ENCODE peak calls at places on chromosomes 2 and 18, in four cellular contexts. A is uterus, Q is cardiac muscle cell, D is mesenchymal stem cell. L is an unnamed sample.

GRCh38 chr18:79397830-79398761 is 2.4 kb downstream of the NFATC1 start:
- DNase-seq in A (no peak), Q (no peak), D (no peak), L (no peak)

GRCh38 chr2:227720680-227721079 is 2.9 kb upstream of the SLC19A3 start:
- DNase-seq in A (no peak), Q (no peak), D (no peak), L (no peak)

GRCh38 chr2:233384811-233385488 is 30.7 kb downstream of the DGKD start:
- DNase-seq in A (no peak), Q (no peak), D (no peak), L (no peak)

GRCh38 chr2:148165975-148166374 is 145.1 kb downstream of the MBD5 start:
- DNase-seq in A (no peak), Q (no peak), D (no peak), L (no peak)

GRCh38 chr2:8803658-8804379 is 33.6 kb downstream of the KIDINS220 start:
- DNase-seq in A (no peak), Q (peak; percentile 20), D (peak; percentile 89), L (peak; percentile 52)

GRCh38 chr18:48540329-48541025 is 1.6 kb downstream of the CTIF start:
- DNase-seq in A (peak; percentile 65), Q (peak; percentile 64), D (peak; percentile 80), L (peak; percentile 79)

GRCh38 chr2:168456526-168457176 is 579 bp downstream of the CERS6 start:
- DNase-seq in A (peak; percentile 30), Q (peak; percentile 75), D (peak; percentile 36), L (peak; percentile 48)

GRCh38 chr18:48136051-48136543 is 205.6 kb upstream of the SMAD2 start:
- DNase-seq in A (no peak), Q (peak; percentile 35), D (no peak), L (no peak)

GRCh38 chr2:182822733-182823132 is 43.7 kb downstream of the FRZB start:
- DNase-seq in A (no peak), Q (no peak), D (no peak), L (no peak)

GRCh38 chr2:201909348-201909747 is 103.0 kb downstream of the CDK15 start:
- DNase-seq in A (no peak), Q (no peak), D (peak; percentile 81), L (no peak)

GRCh38 chr2:169362346-169363026 is at the start of gene LRP2:
- DNase-seq in A (no peak), Q (peak; percentile 32), D (peak; percentile 15), L (peak; percentile 4)

GRCh38 chr2:241456546-241456945 is 51.8 kb downstream of the STK25 start:
- DNase-seq in A (no peak), Q (no peak), D (no peak), L (no peak)

GRCh38 chr18:21826641-21827302 is 86.2 kb downstream of the MIB1 start:
- DNase-seq in A (no peak), Q (peak; percentile 44), D (no peak), L (no peak)

GRCh38 chr2:217413193-217413592 is 553.3 kb upstream of the TNP1 start:
- DNase-seq in A (peak; percentile 89), Q (no peak), D (peak; percentile 69), L (no peak)

GRCh38 chr18:306608-307255 is 38.9 kb upstream of the THOC1 start:
- DNase-seq in A (no peak), Q (no peak), D (no peak), L (no peak)
- H3K27me3 ChIP-seq in A (no peaks in the 10 kb centered on the region), Q (no peaks in the 10 kb centered on the region), D (peaks cover 15% of the 10 kb centered on the region), L (no peaks in the 10 kb centered on the region)

GRCh38 chr2:75557474-75558131 is 3.1 kb downstream of the EVA1A start:
- DNase-seq in A (no peak), Q (no peak), D (no peak), L (no peak)

GRCh38 chr2:75558786-75559428 is 1.8 kb downstream of the EVA1A start:
- DNase-seq in A (no peak), Q (no peak), D (peak; percentile 9), L (no peak)

GRCh38 chr2:75559633-75560021 is 1.1 kb downstream of the EVA1A start:
- DNase-seq in A (no peak), Q (no peak), D (no peak), L (no peak)

GRCh38 chr2:75556679-75557366 is 3.9 kb downstream of the EVA1A start:
- DNase-seq in A (no peak), Q (no peak), D (no peak), L (peak; percentile 31)

DNA sequence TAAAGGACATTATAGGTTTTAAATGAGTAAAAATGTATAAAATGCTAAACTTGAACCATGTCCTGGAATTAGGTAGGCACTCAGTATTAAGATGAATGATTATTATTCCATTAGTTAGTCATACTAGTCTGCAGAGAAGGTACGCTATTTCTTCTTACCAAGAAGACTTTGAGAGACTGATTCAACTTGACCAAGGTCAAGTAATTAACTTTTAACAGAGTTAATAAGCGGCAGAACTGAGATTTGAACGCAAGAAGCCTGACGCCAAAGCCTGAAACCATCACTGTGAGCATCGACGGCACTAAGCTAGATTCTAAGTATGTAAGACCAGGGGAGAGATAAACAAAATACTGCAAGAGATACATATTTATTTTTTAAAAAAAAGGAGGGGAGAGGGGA is 2.6 kb downstream of the EVA1A start:
- DNase-seq in A (no peak), Q (no peak), D (no peak), L (no peak)
- H3K4me3 ChIP-seq in A (no peak overlapping the region), Q (no peak overlapping the region), D (no peak overlapping the region), L (no peak overlapping the region)

GRCh38 chr18:41818381-41819355 is 136.4 kb upstream of the PIK3C3 start:
- DNase-seq in A (no peak), Q (no peak), D (no peak), L (no peak)
- H3K27me3 ChIP-seq in A (no peaks in the 10 kb centered on the region), Q (no peaks in the 10 kb centered on the region), D (no peaks in the 10 kb centered on the region), L (no peaks in the 10 kb centered on the region)

GRCh38 chr18:39801848-39802247 is 2153.2 kb upstream of the PIK3C3 start:
- DNase-seq in A (no peak), Q (no peak), D (no peak), L (no peak)

GRCh38 chr18:39801010-39801409 is 2154.0 kb upstream of the PIK3C3 start:
- DNase-seq in A (no peak), Q (no peak), D (no peak), L (no peak)

GRCh38 chr18:39795350-39795749 is 2159.7 kb upstream of the PIK3C3 start:
- DNase-seq in A (no peak), Q (no peak), D (no peak), L (no peak)

GRCh38 chr18:39796413-39796812 is 2158.6 kb upstream of the PIK3C3 start:
- DNase-seq in A (no peak), Q (no peak), D (peak; percentile 14), L (no peak)

DNA sequence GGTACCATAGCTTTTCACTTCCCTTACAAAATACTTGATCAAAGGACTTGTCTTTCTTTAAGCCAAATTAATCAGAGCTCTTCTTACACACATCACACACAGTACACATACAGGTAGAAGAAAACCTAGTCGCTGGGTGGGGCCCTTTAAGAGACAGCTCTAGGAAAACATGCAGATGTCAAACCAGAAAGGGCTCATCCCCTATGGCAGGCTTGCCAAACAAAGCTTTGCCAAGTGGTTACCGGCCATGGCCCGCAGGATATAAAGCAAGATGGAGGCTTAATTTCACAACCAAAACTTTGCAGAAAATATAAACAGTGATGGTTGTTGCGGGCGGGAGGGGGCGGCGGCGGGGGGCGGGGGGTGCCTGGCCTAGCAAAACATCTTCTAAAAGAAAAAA is 2156.0 kb upstream of the PIK3C3 start:
- DNase-seq in A (no peak), Q (no peak), D (peak; percentile 24), L (peak; percentile 54)
- H3K4me3 ChIP-seq in A (no peak overlapping the region), Q (peak overlapping the region; percentile 57), D (no peak overlapping the region), L (peak overlapping the region; percentile 66)

GRCh38 chr2:236619910-236620612 is 50.4 kb downstream of the ACKR3 start:
- DNase-seq in A (no peak), Q (no peak), D (no peak), L (no peak)
- H3K27me3 ChIP-seq in A (no peaks in the 10 kb centered on the region), Q (peaks cover 3% of the 10 kb centered on the region), D (peaks cover 43% of the 10 kb centered on the region), L (no peaks in the 10 kb centered on the region)

DNA sequence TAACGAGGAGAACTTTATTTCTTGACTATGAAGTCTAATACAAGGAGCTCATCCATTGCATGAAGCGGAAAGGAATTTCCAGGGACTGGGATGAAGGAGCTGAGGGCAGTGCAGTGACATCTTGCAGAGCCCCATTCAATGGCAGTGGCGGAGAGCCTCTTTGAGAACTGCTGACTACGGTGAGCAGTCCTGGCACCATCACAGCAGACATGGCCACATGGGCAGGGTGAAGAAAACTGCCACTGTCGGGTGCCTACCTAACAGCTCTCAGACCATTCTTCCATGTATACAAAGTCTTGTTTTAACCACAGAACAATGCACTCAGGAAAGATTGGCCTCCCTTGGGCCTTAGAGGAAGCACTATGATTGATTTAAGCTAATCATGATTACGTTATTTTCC is 506.1 kb upstream of the DCC start:
- DNase-seq in A (no peak), Q (no peak), D (no peak), L (no peak)
- H3K4me3 ChIP-seq in A (no peak overlapping the region), Q (no peak overlapping the region), D (no peak overlapping the region), L (no peak overlapping the region)

GRCh38 chr2:218962859-218963492 is 3.5 kb downstream of the CDK5R2 start:
- DNase-seq in A (peak; percentile 25), Q (peak; percentile 97), D (peak; percentile 42), L (peak; percentile 63)
- H3K27me3 ChIP-seq in A (peaks cover 28% of the 10 kb centered on the region), Q (peaks cover 57% of the 10 kb centered on the region), D (peaks cover 65% of the 10 kb centered on the region), L (peaks cover 48% of the 10 kb centered on the region)

GRCh38 chr2:65204461-65205230 is 23.0 kb upstream of the ACTR2 start:
- DNase-seq in A (no peak), Q (peak; percentile 7), D (no peak), L (peak; percentile 15)
- H3K4me3 ChIP-seq in A (no peak overlapping the region), Q (no peak overlapping the region), D (no peak overlapping the region), L (no peak overlapping the region)

GRCh38 chr18:74456017-74456408 is 1.1 kb downstream of the DIPK1C start:
- DNase-seq in A (no peak), Q (no peak), D (no peak), L (no peak)

GRCh38 chr18:74457743-74458465 is 796 bp upstream of the DIPK1C start:
- DNase-seq in A (no peak), Q (no peak), D (no peak), L (no peak)

GRCh38 chr18:74455386-74455785 is 1.7 kb downstream of the DIPK1C start:
- DNase-seq in A (no peak), Q (no peak), D (no peak), L (no peak)

GRCh38 chr18:74457043-74457742 is at the start of gene DIPK1C:
- DNase-seq in A (no peak), Q (peak; percentile 13), D (no peak), L (no peak)

DNA sequence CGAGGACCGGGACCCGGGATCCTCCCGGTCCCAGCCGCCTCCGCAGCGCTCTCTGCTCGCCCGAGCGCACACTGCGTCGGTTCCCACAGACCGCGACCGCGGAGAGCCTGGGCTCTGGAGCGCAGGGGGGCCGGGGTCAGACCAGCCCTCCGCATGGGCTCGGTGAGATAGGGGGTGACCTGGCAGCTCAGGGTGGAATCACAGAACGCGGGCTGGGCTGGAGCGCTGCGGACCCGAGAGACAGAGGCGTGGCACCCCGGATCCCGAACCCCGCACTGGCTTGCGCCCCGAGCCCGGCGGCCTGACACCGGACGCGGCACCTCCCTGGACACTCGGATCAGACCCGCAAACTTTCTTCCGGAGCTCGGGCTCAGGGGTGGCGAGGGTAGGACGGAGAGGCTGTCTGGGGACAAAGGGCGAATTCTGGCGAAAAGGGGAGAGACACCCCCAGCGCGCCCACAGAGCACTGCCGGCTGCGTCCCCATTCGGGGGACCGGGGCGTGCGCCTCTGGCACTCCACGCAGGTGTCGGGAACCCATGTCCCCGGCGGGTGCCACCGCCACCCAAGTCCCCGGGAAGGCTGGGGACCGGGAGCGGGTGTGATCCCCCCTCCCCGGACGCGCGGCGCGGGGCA is 582 bp downstream of the DIPK1C start:
- DNase-seq in A (no peak), Q (peak; percentile 41), D (no peak), L (no peak)
- H3K27me3 ChIP-seq in A (no peaks in the 10 kb centered on the region), Q (peaks cover 67% of the 10 kb centered on the region), D (peaks cover 75% of the 10 kb centered on the region), L (peaks cover 29% of the 10 kb centered on the region)